ENCODE peak calls at places on chromosomes 13 and 19, in seven cellular contexts. C, H, P, W, T, F and J are unnamed samples.

GRCh38 chr13:59236309-59236939 is 927.3 kb downstream of the DIAPH3 start:
- DNase-seq in C (no peak), H (no peak), P (no peak), W (no peak), T (no peak), F (no peak), J (no peak)

GRCh38 chr13:55815458-55816033 is 1325.2 kb upstream of the PRR20A start:
- DNase-seq in C (no peak), H (no peak), P (no peak), W (no peak), T (no peak), F (no peak), J (no peak)

GRCh38 chr19:3233831-3234230 is 9.4 kb downstream of the CELF5 start:
- DNase-seq in C (no peak), H (no peak), P (no peak), W (no peak), T (no peak), F (no peak), J (no peak)

GRCh38 chr19:49553451-49554271 is 25.9 kb downstream of the RCN3 start:
- DNase-seq in C (peak), H (peak), P (peak), W (peak), T (no peak), F (no peak), J (peak)

GRCh38 chr13:98582947-98583346 is 6.0 kb upstream of the STK24 start:
- DNase-seq in C (no peak), H (no peak), P (no peak), W (peak), T (no peak), F (no peak), J (no peak)

GRCh38 chr19:47005873-47006272 is 13.8 kb upstream of the NPAS1 start:
- DNase-seq in C (no peak), H (no peak), P (no peak), W (no peak), T (no peak), F (no peak), J (no peak)

GRCh38 chr13:46622918-46623256 is 69.9 kb downstream of the LRCH1 start:
- DNase-seq in C (no peak), H (no peak), P (peak), W (peak), T (no peak), F (peak), J (peak)

GRCh38 chr13:71659427-71659826 is 207.6 kb downstream of the DACH1 start:
- DNase-seq in C (no peak), H (no peak), P (no peak), W (peak), T (no peak), F (no peak), J (no peak)

GRCh38 chr13:98775844-98776598 is 23.5 kb upstream of the SLC15A1 start:
- DNase-seq in C (no peak), H (no peak), P (peak), W (peak), T (no peak), F (no peak), J (peak)

GRCh38 chr19:12769689-12770088 is 5.7 kb downstream of the HOOK2 start:
- DNase-seq in C (peak), H (peak), P (no peak), W (no peak), T (no peak), F (no peak), J (no peak)

GRCh38 chr13:37132211-37132610 is 26.7 kb upstream of the CSNK1A1L start:
- DNase-seq in C (no peak), H (no peak), P (no peak), W (peak), T (no peak), F (no peak), J (no peak)

GRCh38 chr19:18781885-18782527 is 9.1 kb downstream of the COMP start:
- DNase-seq in C (no peak), H (no peak), P (no peak), W (no peak), T (no peak), F (no peak), J (no peak)

GRCh38 chr19:44845286-44845611 is 848 bp upstream of the NECTIN2 start:
- DNase-seq in C (no peak), H (no peak), P (no peak), W (no peak), T (no peak), F (no peak), J (no peak)

GRCh38 chr19:45440873-45441654 is 17.3 kb upstream of the ERCC1 start:
- DNase-seq in C (no peak), H (no peak), P (peak), W (peak), T (no peak), F (no peak), J (peak)

GRCh38 chr13:32115069-32115468 is 83.5 kb downstream of the FRY start:
- DNase-seq in C (no peak), H (no peak), P (no peak), W (no peak), T (no peak), F (no peak), J (no peak)

GRCh38 chr19:47239610-47240296 is 8.8 kb upstream of the BBC3 start:
- DNase-seq in C (peak), H (peak), P (peak), W (peak), T (peak), F (peak), J (peak)

GRCh38 chr19:19774354-19775033 is 41.6 kb upstream of the ZNF14 start:
- DNase-seq in C (no peak), H (no peak), P (no peak), W (no peak), T (no peak), F (no peak), J (no peak)

GRCh38 chr13:73245271-73245670 is 186.5 kb downstream of the KLF5 start:
- DNase-seq in C (no peak), H (no peak), P (no peak), W (no peak), T (no peak), F (no peak), J (no peak)

GRCh38 chr13:49265822-49266221 is 18.1 kb downstream of the CDADC1 start:
- DNase-seq in C (no peak), H (no peak), P (peak), W (peak), T (no peak), F (no peak), J (peak)

GRCh38 chr13:41568990-41569387 is 111.6 kb downstream of the RGCC start:
- DNase-seq in C (no peak), H (no peak), P (peak), W (peak), T (no peak), F (no peak), J (peak)

GRCh38 chr13:31950121-31950810 is 81.3 kb upstream of the FRY start:
- DNase-seq in C (no peak), H (no peak), P (no peak), W (no peak), T (no peak), F (no peak), J (no peak)

GRCh38 chr19:55113570-55114039 is 3.8 kb downstream of the PPP1R12C start:
- DNase-seq in C (no peak), H (no peak), P (peak), W (peak), T (no peak), F (no peak), J (peak)